ENCODE peak calls at places on chromosome 6, in six cellular contexts. O is tibial nerve, D is foreskin fibroblast, U is endodermal cell, F is ovary, L is RWPE2. J is an unnamed sample.

GRCh38 chr6:169950558-169950957 is 199.1 kb downstream of the ERMARD start:
- DNase-seq in O (no peak), F (no peak), L (no peak), U (peak), D (no peak), J (no peak)

GRCh38 chr6:30213999-30214982 is 1.1 kb upstream of the TRIM26 start:
- DNase-seq in O (peak), F (peak), L (no peak), D (peak), U (peak), J (peak)

GRCh38 chr6:35489066-35489465 is 7.8 kb downstream of the TEAD3 start:
- DNase-seq in U (no peak), O (no peak), D (no peak), F (no peak), L (no peak), J (no peak)

GRCh38 chr6:44976677-44977405 is 351.3 kb upstream of the RUNX2 start:
- DNase-seq in U (no peak), F (no peak), O (no peak), L (no peak), D (peak), J (no peak)

GRCh38 chr6:112475083-112475482 is 128.0 kb downstream of the RFPL4B start:
- DNase-seq in O (no peak), U (no peak), D (peak), F (no peak), L (no peak), J (no peak)

GRCh38 chr6:158509465-158509864 is 50.4 kb upstream of the TMEM181 start:
- DNase-seq in U (peak), L (no peak), D (no peak), O (no peak), F (no peak), J (no peak)

GRCh38 chr6:4776493-4776966 is 326 bp downstream of the CDYL start:
- DNase-seq in D (no peak), L (no peak), O (no peak), F (no peak), U (peak), J (peak)

GRCh38 chr6:20269147-20269546 is 56.9 kb upstream of the MBOAT1 start:
- DNase-seq in L (no peak), D (no peak), U (no peak), F (no peak), O (no peak), J (no peak)

GRCh38 chr6:112571886-112572285 is 224.8 kb downstream of the RFPL4B start:
- DNase-seq in U (no peak), L (no peak), F (no peak), O (no peak), D (peak), J (no peak)

GRCh38 chr6:7171119-7171518 is 63.4 kb downstream of the RREB1 start:
- DNase-seq in O (no peak), L (no peak), F (no peak), D (no peak), U (peak), J (no peak)

GRCh38 chr6:34099878-34100277 is 46.0 kb downstream of the GRM4 start:
- DNase-seq in O (no peak), U (no peak), D (no peak), F (no peak), L (no peak), J (no peak)

GRCh38 chr6:113050010-113050893 is 703.1 kb downstream of the RFPL4B start:
- DNase-seq in F (no peak), L (no peak), O (no peak), U (no peak), D (peak), J (no peak)

GRCh38 chr6:75208564-75209431 is 2.9 kb upstream of the COL12A1 start:
- DNase-seq in U (peak), L (peak), F (peak), O (peak), D (peak), J (peak)

GRCh38 chr6:106257195-106257594 is 68.4 kb downstream of the ATG5 start:
- DNase-seq in D (peak), L (no peak), U (no peak), F (no peak), O (no peak), J (no peak)

GRCh38 chr6:45002390-45002789 is 325.7 kb upstream of the RUNX2 start:
- DNase-seq in D (peak), F (no peak), L (no peak), U (no peak), O (no peak), J (no peak)

GRCh38 chr6:136582702-136583471 is 32.7 kb upstream of the MAP7 start:
- DNase-seq in L (no peak), U (no peak), O (no peak), F (no peak), D (peak), J (no peak)

GRCh38 chr6:117544725-117545124 is 57.6 kb downstream of the GOPC start:
- DNase-seq in L (no peak), D (no peak), O (no peak), U (no peak), F (no peak), J (no peak)

GRCh38 chr6:80182291-80182690 is 75.8 kb downstream of the BCKDHB start:
- DNase-seq in D (peak), O (no peak), L (no peak), F (no peak), U (no peak), J (no peak)

GRCh38 chr6:31919624-31920303 is 7.8 kb upstream of the C2 start:
- DNase-seq in F (no peak), D (no peak), U (no peak), O (no peak), L (no peak), J (no peak)

GRCh38 chr6:47524136-47524840 is 46.7 kb downstream of the CD2AP start:
- DNase-seq in L (no peak), U (no peak), F (no peak), O (no peak), D (no peak), J (no peak)

GRCh38 chr6:24867104-24867703 is 68.5 kb upstream of the ARMH2 start:
- DNase-seq in F (no peak), D (no peak), L (no peak), U (no peak), O (no peak), J (no peak)

GRCh38 chr6:3139090-3139903 is 18.0 kb downstream of the TUBB2A start:
- DNase-seq in L (no peak), U (no peak), D (peak), O (peak), F (no peak), J (peak)

GRCh38 chr6:139287868-139288267 is 3.9 kb downstream of the TXLNB start:
- DNase-seq in F (no peak), D (no peak), L (no peak), U (no peak), O (no peak), J (no peak)

GRCh38 chr6:33790306-33790855 is 1.5 kb upstream of the LEMD2 start:
- DNase-seq in F (no peak), D (no peak), L (no peak), O (no peak), U (peak), J (no peak)

GRCh38 chr6:31822038-31822821 is 5.3 kb upstream of the HSPA1B start:
- DNase-seq in F (peak), D (peak), U (peak), O (peak), L (peak), J (peak)

GRCh38 chr6:79042799-79043126 is 35.3 kb downstream of the PHIP start:
- DNase-seq in U (no peak), F (no peak), O (no peak), D (no peak), L (no peak), J (no peak)

DNA sequence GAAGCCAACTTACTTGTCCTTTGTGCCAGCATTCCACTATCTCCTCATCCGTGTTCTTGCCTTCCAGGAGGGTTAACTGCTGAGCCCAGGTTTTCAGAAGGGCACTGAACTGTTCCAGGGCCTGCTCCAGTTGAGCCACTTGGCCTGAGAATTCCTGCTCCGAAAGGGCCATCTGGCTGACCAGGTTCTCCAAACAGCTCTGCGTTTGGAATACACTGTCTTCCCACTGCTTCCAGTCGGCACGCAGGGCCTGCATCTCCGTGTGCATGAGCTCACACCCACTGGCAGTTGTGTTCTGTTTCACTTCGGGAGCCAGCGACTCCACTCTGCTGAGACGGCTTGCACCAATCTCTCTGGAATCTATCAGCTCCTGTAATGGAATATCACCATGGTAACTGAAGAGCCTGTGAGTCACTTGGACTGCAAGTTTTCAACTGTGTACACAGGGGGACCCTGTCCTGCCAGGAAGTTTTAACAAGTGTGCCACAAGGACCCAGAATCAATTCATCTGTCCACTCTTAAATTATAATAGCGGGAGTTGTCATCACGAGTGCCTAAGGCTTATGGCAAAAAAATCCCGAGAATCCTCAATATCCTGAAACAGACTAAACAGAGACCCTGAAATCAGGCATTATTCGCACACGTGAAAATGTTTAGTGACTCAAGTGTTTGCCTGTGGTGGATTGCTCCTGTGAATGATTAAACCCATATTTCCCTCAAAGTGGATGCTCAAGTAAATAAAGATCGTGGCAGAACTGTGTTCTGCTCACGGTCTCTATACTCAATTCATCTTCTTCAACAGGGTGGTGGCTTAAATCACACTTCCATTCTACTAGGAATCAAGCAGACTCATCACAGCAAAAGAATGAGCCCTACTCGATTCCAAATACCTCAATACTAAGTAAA is 255.9 kb downstream of the SYNE1 start:
- DNase-seq in U (no peak), F (peak), D (peak), O (peak), L (peak), J (peak)
- H3K4me3 ChIP-seq in U (no peak), F (peak), D (peak), O (peak), L (peak), J (peak)

GRCh38 chr6:142551145-142551811 is 249.5 kb downstream of the ADGRG6 start:
- DNase-seq in L (peak), U (peak), O (no peak), F (no peak), D (peak), J (no peak)
- TF ChIP-seq CTCF in L (peak), U (no peak), O (no peak), F (no peak), D (no peak), J (no peak)

DNA sequence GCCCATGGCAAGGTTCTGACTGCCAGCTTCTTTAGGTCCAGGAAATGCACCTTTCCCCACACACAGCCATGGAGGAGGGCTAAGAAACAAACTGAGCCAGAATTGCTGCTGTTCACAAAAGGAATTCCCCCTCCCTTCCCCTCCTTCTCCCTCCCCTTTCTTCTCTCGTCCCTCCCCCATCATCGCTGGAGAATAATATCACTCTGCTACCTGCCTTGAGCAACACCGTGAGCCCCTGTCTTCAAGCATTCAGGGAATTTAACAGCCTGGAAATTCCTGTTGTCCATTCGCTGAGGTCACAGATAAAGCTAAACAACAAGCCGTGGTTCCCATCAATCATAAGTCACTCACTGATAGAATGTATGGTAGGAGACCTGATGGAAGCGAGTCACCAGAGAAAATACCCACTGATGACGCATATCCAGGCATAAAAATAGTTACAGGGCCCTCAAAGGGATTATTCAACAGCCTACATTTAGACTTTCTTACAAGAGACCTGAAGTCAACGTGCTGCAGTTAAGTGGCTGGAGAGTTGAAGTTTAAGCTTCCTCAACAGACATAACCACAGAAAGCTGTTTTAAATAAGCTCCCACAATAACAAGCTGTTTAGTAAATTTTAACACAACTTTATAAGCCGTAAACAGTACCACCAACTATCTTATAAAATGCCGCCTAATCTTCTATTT is 59.7 kb downstream of the HIVEP2 start:
- DNase-seq in L (peak), O (no peak), D (peak), U (peak), F (peak), J (no peak)
- H3K4me3 ChIP-seq in L (no peak), O (peak), D (peak), U (peak), F (peak), J (peak)

GRCh38 chr6:149861603-149862423 is 2.3 kb downstream of the LRP11 start:
- DNase-seq in O (no peak), D (no peak), U (no peak), F (no peak), L (no peak), J (no peak)

GRCh38 chr6:149860513-149860833 is 3.7 kb downstream of the LRP11 start:
- DNase-seq in D (no peak), L (no peak), F (no peak), U (no peak), O (no peak), J (no peak)

GRCh38 chr6:149859368-149859767 is 4.8 kb downstream of the LRP11 start:
- DNase-seq in U (no peak), F (no peak), O (no peak), D (peak), L (no peak), J (no peak)

GRCh38 chr6:149859938-149860337 is 4.2 kb downstream of the LRP11 start:
- DNase-seq in D (no peak), F (no peak), L (no peak), O (no peak), U (no peak), J (no peak)

GRCh38 chr6:149860834-149861602 is 3.1 kb downstream of the LRP11 start:
- DNase-seq in F (no peak), D (no peak), L (no peak), U (no peak), O (no peak), J (no peak)
- TF ChIP-seq CTCF in F (no peak), D (no peak), L (peak), U (no peak), O (no peak), J (no peak)

J was measured in lower lobe of right lung.